ENCODE peak calls at places on chromosomes 16 and 17, in seven cellular contexts. S, Y, M, Q, C, G and D are unnamed samples.

GRCh38 chr16:27238591-27238990 is 30.0 kb downstream of the NSMCE1 start:
- DNase-seq in S (no peak), Y (no peak), M (no peak), Q (no peak), C (peak), G (no peak), D (no peak)

GRCh38 chr17:55072910-55073309 is 104.3 kb downstream of the STXBP4 start:
- DNase-seq in S (no peak), Y (no peak), M (no peak), Q (no peak), C (no peak), G (no peak), D (no peak)

GRCh38 chr17:65054602-65055001 is 1.9 kb downstream of the GNA13 start:
- DNase-seq in S (no peak), Y (no peak), M (no peak), Q (no peak), C (no peak), G (no peak), D (no peak)

GRCh38 chr16:28977703-28978641 is 3.4 kb downstream of the SPNS1 start:
- DNase-seq in S (no peak), Y (peak), M (no peak), Q (no peak), C (no peak), G (no peak), D (no peak)

GRCh38 chr17:50683434-50684287 is 24.1 kb downstream of the ANKRD40 start:
- DNase-seq in S (peak), Y (no peak), M (no peak), Q (no peak), C (no peak), G (no peak), D (no peak)

GRCh38 chr17:75629157-75629556 is 4.1 kb upstream of the SMIM5 start:
- DNase-seq in S (peak), Y (no peak), M (no peak), Q (no peak), C (no peak), G (no peak), D (no peak)

GRCh38 chr16:47636501-47637090 is 175.5 kb downstream of the PHKB start:
- DNase-seq in S (peak), Y (peak), M (no peak), Q (no peak), C (no peak), G (no peak), D (no peak)

GRCh38 chr17:72122002-72122310 is 1.1 kb downstream of the SOX9 start:
- DNase-seq in S (no peak), Y (no peak), M (no peak), Q (no peak), C (peak), G (no peak), D (no peak)

GRCh38 chr17:31487648-31488263 is 96.3 kb downstream of the RAB11FIP4 start:
- DNase-seq in S (peak), Y (peak), M (peak), Q (peak), C (peak), G (no peak), D (no peak)

GRCh38 chr16:31869511-31870201 is 4.0 kb upstream of the ZNF267 start:
- DNase-seq in S (peak), Y (no peak), M (peak), Q (peak), C (no peak), G (peak), D (peak)